ENCODE peak calls at places on chromosomes 6 and 20, in five cellular contexts. K, C, I, Q and W are unnamed samples.

GRCh38 chr20:46694484-46694883 is 5.2 kb upstream of the TP53RK start:
- DNase-seq in K (no peak), C (no peak), I (no peak), Q (peak; percentile 54), W (peak; percentile 78)

GRCh38 chr6:18122128-18123093 is at the start of gene NHLRC1:
- DNase-seq in K (no peak), C (peak; percentile 87), I (no peak), Q (peak; percentile 82), W (peak; percentile 85)

GRCh38 chr6:90458353-90459224 is 128.3 kb downstream of the MAP3K7 start:
- DNase-seq in K (peak; percentile 57), C (peak; percentile 84), I (no peak), Q (peak; percentile 31), W (no peak)

GRCh38 chr20:6055981-6056569 is 2.2 kb upstream of the LRRN4 start:
- DNase-seq in K (no peak), C (no peak), I (no peak), Q (no peak), W (no peak)

GRCh38 chr6:156731436-156731835 is 45.7 kb upstream of the ARID1B start:
- DNase-seq in K (peak; percentile 50), C (no peak), I (peak; percentile 46), Q (peak; percentile 67), W (peak; percentile 92)

GRCh38 chr6:150156460-150156859 is 13.6 kb downstream of the PPP1R14C start:
- DNase-seq in K (peak; percentile 28), C (no peak), I (no peak), Q (no peak), W (no peak)

GRCh38 chr6:84428300-84428907 is 201.0 kb upstream of the CEP162 start:
- DNase-seq in K (peak; percentile 66), C (no peak), I (no peak), Q (peak; percentile 60), W (peak; percentile 73)

GRCh38 chr20:41018153-41018552 is 10.5 kb upstream of the TOP1 start:
- DNase-seq in K (no peak), C (no peak), I (no peak), Q (no peak), W (peak; percentile 40)

GRCh38 chr20:5164645-5165399 is 38.0 kb downstream of the CDS2 start:
- DNase-seq in K (no peak), C (no peak), I (no peak), Q (no peak), W (no peak)

GRCh38 chr6:150599199-150600002 is at the start of gene PLEKHG1:
- DNase-seq in K (peak; percentile 57), C (peak; percentile 75), I (no peak), Q (no peak), W (peak; percentile 12)

GRCh38 chr6:136502791-136503190 is 47.4 kb downstream of the MAP7 start:
- DNase-seq in K (no peak), C (no peak), I (no peak), Q (no peak), W (no peak)

GRCh38 chr6:140541288-140541687 is 1166.8 kb upstream of the CITED2 start:
- DNase-seq in K (no peak), C (no peak), I (no peak), Q (peak; percentile 21), W (peak; percentile 31)

GRCh38 chr6:5827061-5828037 is 179.4 kb downstream of the NRN1 start:
- DNase-seq in K (no peak), C (no peak), I (no peak), Q (peak; percentile 2), W (no peak)

GRCh38 chr6:110232456-110232855 is 52.2 kb downstream of the CDC40 start:
- DNase-seq in K (no peak), C (no peak), I (no peak), Q (peak; percentile 47), W (peak; percentile 53)

GRCh38 chr20:46087161-46087560 is 2.6 kb downstream of the NCOA5 start:
- DNase-seq in K (peak; percentile 7), C (no peak), I (peak; percentile 20), Q (no peak), W (peak; percentile 42)

GRCh38 chr6:150409576-150410066 is 40.8 kb downstream of the IYD start:
- DNase-seq in K (peak; percentile 24), C (no peak), I (no peak), Q (no peak), W (no peak)

GRCh38 chr6:73655341-73655917 is 1.6 kb upstream of the SLC17A5 start:
- DNase-seq in K (no peak), C (no peak), I (no peak), Q (no peak), W (no peak)

GRCh38 chr6:11414564-11414963 is 123.0 kb upstream of the TMEM170B start:
- DNase-seq in K (peak; percentile 70), C (no peak), I (no peak), Q (no peak), W (no peak)

GRCh38 chr20:9867196-9867980 is 28.5 kb upstream of the PAK5 start:
- DNase-seq in K (no peak), C (no peak), I (no peak), Q (no peak), W (no peak)

GRCh38 chr6:139028658-139029469 is at the start of gene ABRACL:
- DNase-seq in K (peak; percentile 26), C (peak; percentile 87), I (peak; percentile 31), Q (peak; percentile 44), W (peak; percentile 33)

GRCh38 chr20:38131588-38132121 is 33.4 kb downstream of the TGM2 start:
- DNase-seq in K (peak; percentile 20), C (no peak), I (no peak), Q (no peak), W (no peak)

GRCh38 chr6:484729-485111 is 93.2 kb downstream of the IRF4 start:
- DNase-seq in K (no peak), C (no peak), I (no peak), Q (no peak), W (no peak)

GRCh38 chr6:125611573-125612399 is 137.6 kb upstream of the HEY2 start:
- DNase-seq in K (peak; percentile 33), C (no peak), I (peak; percentile 14), Q (peak; percentile 29), W (no peak)

GRCh38 chr6:135280375-135281136 is 99.4 kb downstream of the MYB start:
- DNase-seq in K (peak; percentile 70), C (no peak), I (peak; percentile 81), Q (peak; percentile 8), W (peak; percentile 75)